ENCODE peak calls at places on chromosomes 2 and 18, in five cellular contexts. T is activated naive CD4-positive, alpha-beta T cell treated with anti-CD3 and anti-CD28 coated beads, Interleukin-2, amount 10 ng/mL, durations not matched to agents 7 days and 5 days; M is NCI-H1105 treated with DMSO at 0.1 percent for 48 hours; D is choroid plexus epithelial cell; A is 8988T. N is an unnamed sample.

GRCh38 chr2:88874063-88874657 is 182.7 kb downstream of the RPIA start:
- DNase-seq in T (peak), M (peak), D (peak), A (no peak), N (peak)

GRCh38 chr2:102137138-102137537 is 5.4 kb upstream of the IL1R1 start:
- DNase-seq in T (no peak), M (no peak), D (no peak), A (no peak), N (no peak)

GRCh38 chr18:49766646-49767045 is 46.7 kb downstream of the ACAA2 start:
- DNase-seq in T (no peak), M (no peak), D (no peak), A (no peak), N (no peak)

GRCh38 chr2:40304340-40304739 is 147.6 kb downstream of the SLC8A1 start:
- DNase-seq in T (no peak), M (no peak), D (no peak), A (no peak), N (no peak)

GRCh38 chr2:158507141-158507540 is 50.4 kb downstream of the PKP4 start:
- DNase-seq in T (no peak), M (no peak), D (no peak), A (no peak), N (no peak)

GRCh38 chr2:69716555-69717120 is 25.3 kb upstream of the ANXA4 start:
- DNase-seq in T (no peak), M (no peak), D (peak), A (no peak), N (peak)

GRCh38 chr2:85468704-85469349 is 50.3 kb downstream of the SH2D6 start:
- DNase-seq in T (no peak), M (peak), D (peak), A (no peak), N (peak)

GRCh38 chr2:2743164-2743571 is 412.1 kb upstream of the MYT1L start:
- DNase-seq in T (no peak), M (no peak), D (peak), A (no peak), N (no peak)

GRCh38 chr2:29519996-29520395 is 401.4 kb downstream of the ALK start:
- DNase-seq in T (no peak), M (no peak), D (peak), A (no peak), N (no peak)

GRCh38 chr18:63376493-63377053 is 9.6 kb upstream of the KDSR start:
- DNase-seq in T (no peak), M (no peak), D (peak), A (no peak), N (no peak)

GRCh38 chr2:234427081-234428058 is 69.5 kb downstream of the ARL4C start:
- DNase-seq in T (peak), M (no peak), D (peak), A (peak), N (no peak)

GRCh38 chr2:2769481-2770431 is 438.7 kb upstream of the MYT1L start:
- DNase-seq in T (no peak), M (peak), D (no peak), A (no peak), N (no peak)

GRCh38 chr2:152718909-152719645 is 657 bp downstream of the ARL6IP6 start:
- DNase-seq in T (no peak), M (peak), D (peak), A (no peak), N (peak)

GRCh38 chr2:44799754-44800153 is 141.7 kb upstream of the SIX3 start:
- DNase-seq in T (no peak), M (no peak), D (no peak), A (no peak), N (no peak)

GRCh38 chr2:227597993-227598392 is 700 bp upstream of the SCYGR2 start:
- DNase-seq in T (no peak), M (no peak), D (peak), A (no peak), N (no peak)

GRCh38 chr2:84338069-84338468 is 121.0 kb downstream of the SUCLG1 start:
- DNase-seq in T (no peak), M (no peak), D (no peak), A (no peak), N (no peak)